ENCODE peak calls at places on chromosome 5, in six cellular contexts. One of them, this sample, is unnamed.

GRCh38 chr5:91272858-91273257 is 110.3 kb downstream of the ARRDC3 start:
- DNase-seq in esophagus squamous epithelium: no peak
- DNase-seq in HCT116: no peak
- DNase-seq in K562: no peak
- DNase-seq in sigmoid colon: no peak
- DNase-seq in trophoblast cell: no peak
- DNase-seq in this sample: no peak

GRCh38 chr5:149210968-149211495 is 60.6 kb upstream of the AFAP1L1 start:
- DNase-seq in esophagus squamous epithelium: no peak
- DNase-seq in HCT116: no peak
- DNase-seq in K562: no peak
- DNase-seq in sigmoid colon: no peak
- DNase-seq in trophoblast cell: no peak
- DNase-seq in this sample: peak

GRCh38 chr5:111469293-111469896 is 42.9 kb downstream of the STARD4 start:
- DNase-seq in esophagus squamous epithelium: no peak
- DNase-seq in HCT116: no peak
- DNase-seq in K562: no peak
- DNase-seq in sigmoid colon: no peak
- DNase-seq in trophoblast cell: no peak
- DNase-seq in this sample: no peak

GRCh38 chr5:141514330-141515111 is 25.6 kb downstream of the PCDHGC5 start:
- DNase-seq in esophagus squamous epithelium: no peak
- DNase-seq in HCT116: no peak
- DNase-seq in K562: no peak
- DNase-seq in sigmoid colon: no peak
- DNase-seq in trophoblast cell: no peak
- DNase-seq in this sample: no peak

GRCh38 chr5:44329716-44330115 is 59.5 kb downstream of the FGF10 start:
- DNase-seq in esophagus squamous epithelium: no peak
- DNase-seq in HCT116: no peak
- DNase-seq in K562: no peak
- DNase-seq in sigmoid colon: no peak
- DNase-seq in trophoblast cell: no peak
- DNase-seq in this sample: no peak

GRCh38 chr5:169777112-169777511 is 140.0 kb downstream of the DOCK2 start:
- DNase-seq in esophagus squamous epithelium: no peak
- DNase-seq in HCT116: no peak
- DNase-seq in K562: no peak
- DNase-seq in sigmoid colon: no peak
- DNase-seq in trophoblast cell: no peak
- DNase-seq in this sample: no peak

GRCh38 chr5:121968910-121969607 is 7.3 kb downstream of the SRFBP1 start:
- DNase-seq in esophagus squamous epithelium: no peak
- DNase-seq in HCT116: peak
- DNase-seq in K562: no peak
- DNase-seq in sigmoid colon: no peak
- DNase-seq in trophoblast cell: peak
- DNase-seq in this sample: no peak

GRCh38 chr5:93596310-93596675 is 13.3 kb downstream of the NR2F1 start:
- DNase-seq in esophagus squamous epithelium: no peak
- DNase-seq in HCT116: no peak
- DNase-seq in K562: no peak
- DNase-seq in sigmoid colon: no peak
- DNase-seq in trophoblast cell: no peak
- DNase-seq in this sample: no peak

GRCh38 chr5:98585661-98586310 is 187.7 kb upstream of the RGMB start:
- DNase-seq in esophagus squamous epithelium: no peak
- DNase-seq in HCT116: no peak
- DNase-seq in K562: no peak
- DNase-seq in sigmoid colon: no peak
- DNase-seq in trophoblast cell: no peak
- DNase-seq in this sample: no peak

GRCh38 chr5:123512631-123513461 is 869 bp downstream of the CSNK1G3 start:
- DNase-seq in esophagus squamous epithelium: no peak
- DNase-seq in HCT116: no peak
- DNase-seq in K562: peak
- DNase-seq in sigmoid colon: peak
- DNase-seq in trophoblast cell: peak
- DNase-seq in this sample: peak

GRCh38 chr5:31270396-31270795 is 76.9 kb downstream of the CDH6 start:
- DNase-seq in esophagus squamous epithelium: no peak
- DNase-seq in HCT116: no peak
- DNase-seq in K562: peak
- DNase-seq in sigmoid colon: no peak
- DNase-seq in trophoblast cell: peak
- DNase-seq in this sample: no peak

GRCh38 chr5:68330564-68330963 is 115.0 kb downstream of the PIK3R1 start:
- DNase-seq in esophagus squamous epithelium: no peak
- DNase-seq in HCT116: no peak
- DNase-seq in K562: no peak
- DNase-seq in sigmoid colon: no peak
- DNase-seq in trophoblast cell: peak
- DNase-seq in this sample: no peak

GRCh38 chr5:50958852-50959457 is 292.5 kb downstream of the PARP8 start:
- DNase-seq in esophagus squamous epithelium: no peak
- DNase-seq in HCT116: peak
- DNase-seq in K562: peak
- DNase-seq in sigmoid colon: no peak
- DNase-seq in trophoblast cell: peak
- DNase-seq in this sample: no peak

GRCh38 chr5:120604898-120605297 is 140.8 kb downstream of the PRR16 start:
- DNase-seq in esophagus squamous epithelium: no peak
- DNase-seq in HCT116: peak
- DNase-seq in K562: no peak
- DNase-seq in sigmoid colon: no peak
- DNase-seq in trophoblast cell: peak
- DNase-seq in this sample: no peak

GRCh38 chr5:169628891-169629290 is 8.2 kb upstream of the DOCK2 start:
- DNase-seq in esophagus squamous epithelium: no peak
- DNase-seq in HCT116: no peak
- DNase-seq in K562: no peak
- DNase-seq in sigmoid colon: no peak
- DNase-seq in trophoblast cell: peak
- DNase-seq in this sample: no peak

GRCh38 chr5:30502277-30502676 is 691.2 kb upstream of the CDH6 start:
- DNase-seq in esophagus squamous epithelium: no peak
- DNase-seq in HCT116: no peak
- DNase-seq in K562: no peak
- DNase-seq in sigmoid colon: no peak
- DNase-seq in trophoblast cell: peak
- DNase-seq in this sample: no peak

GRCh38 chr5:80182802-80183645 is 72.8 kb downstream of the SERINC5 start:
- DNase-seq in esophagus squamous epithelium: no peak
- DNase-seq in HCT116: no peak
- DNase-seq in K562: no peak
- DNase-seq in sigmoid colon: no peak
- DNase-seq in trophoblast cell: peak
- DNase-seq in this sample: no peak

GRCh38 chr5:119706049-119706448 is 76.7 kb downstream of the FAM170A start:
- DNase-seq in esophagus squamous epithelium: no peak
- DNase-seq in HCT116: no peak
- DNase-seq in K562: no peak
- DNase-seq in sigmoid colon: no peak
- DNase-seq in trophoblast cell: no peak
- DNase-seq in this sample: no peak

GRCh38 chr5:118407958-118408357 is 580.4 kb downstream of the DTWD2 start:
- DNase-seq in esophagus squamous epithelium: no peak
- DNase-seq in HCT116: no peak
- DNase-seq in K562: no peak
- DNase-seq in sigmoid colon: no peak
- DNase-seq in trophoblast cell: no peak
- DNase-seq in this sample: no peak

GRCh38 chr5:387491-388265 is 55.3 kb upstream of the EXOC3 start:
- DNase-seq in esophagus squamous epithelium: no peak
- DNase-seq in HCT116: no peak
- DNase-seq in K562: no peak
- DNase-seq in sigmoid colon: no peak
- DNase-seq in trophoblast cell: peak
- DNase-seq in this sample: no peak

GRCh38 chr5:84281383-84281782 is 103.3 kb downstream of the EDIL3 start:
- DNase-seq in esophagus squamous epithelium: no peak
- DNase-seq in HCT116: no peak
- DNase-seq in K562: no peak
- DNase-seq in sigmoid colon: no peak
- DNase-seq in trophoblast cell: no peak
- DNase-seq in this sample: no peak

GRCh38 chr5:423626-424258 is 19.2 kb upstream of the EXOC3 start:
- DNase-seq in esophagus squamous epithelium: no peak
- DNase-seq in HCT116: no peak
- DNase-seq in K562: peak
- DNase-seq in sigmoid colon: peak
- DNase-seq in trophoblast cell: no peak
- DNase-seq in this sample: no peak

GRCh38 chr5:132591140-132591539 is 34.4 kb downstream of the RAD50 start:
- DNase-seq in esophagus squamous epithelium: no peak
- DNase-seq in HCT116: peak
- DNase-seq in K562: no peak
- DNase-seq in sigmoid colon: no peak
- DNase-seq in trophoblast cell: no peak
- DNase-seq in this sample: no peak

GRCh38 chr5:132193165-132193694 is 34.4 kb downstream of the P4HA2 start:
- DNase-seq in esophagus squamous epithelium: no peak
- DNase-seq in HCT116: no peak
- DNase-seq in K562: no peak
- DNase-seq in sigmoid colon: no peak
- DNase-seq in trophoblast cell: no peak
- DNase-seq in this sample: no peak

GRCh38 chr5:56350595-56351170 is 117.6 kb upstream of the ANKRD55 start:
- DNase-seq in esophagus squamous epithelium: no peak
- DNase-seq in HCT116: peak
- DNase-seq in K562: peak
- DNase-seq in sigmoid colon: peak
- DNase-seq in trophoblast cell: peak
- DNase-seq in this sample: no peak

GRCh38 chr5:73288803-73289720 is 116.1 kb downstream of the TMEM174 start:
- DNase-seq in esophagus squamous epithelium: no peak
- DNase-seq in HCT116: no peak
- DNase-seq in K562: no peak
- DNase-seq in sigmoid colon: no peak
- DNase-seq in trophoblast cell: no peak
- DNase-seq in this sample: no peak

DNA sequence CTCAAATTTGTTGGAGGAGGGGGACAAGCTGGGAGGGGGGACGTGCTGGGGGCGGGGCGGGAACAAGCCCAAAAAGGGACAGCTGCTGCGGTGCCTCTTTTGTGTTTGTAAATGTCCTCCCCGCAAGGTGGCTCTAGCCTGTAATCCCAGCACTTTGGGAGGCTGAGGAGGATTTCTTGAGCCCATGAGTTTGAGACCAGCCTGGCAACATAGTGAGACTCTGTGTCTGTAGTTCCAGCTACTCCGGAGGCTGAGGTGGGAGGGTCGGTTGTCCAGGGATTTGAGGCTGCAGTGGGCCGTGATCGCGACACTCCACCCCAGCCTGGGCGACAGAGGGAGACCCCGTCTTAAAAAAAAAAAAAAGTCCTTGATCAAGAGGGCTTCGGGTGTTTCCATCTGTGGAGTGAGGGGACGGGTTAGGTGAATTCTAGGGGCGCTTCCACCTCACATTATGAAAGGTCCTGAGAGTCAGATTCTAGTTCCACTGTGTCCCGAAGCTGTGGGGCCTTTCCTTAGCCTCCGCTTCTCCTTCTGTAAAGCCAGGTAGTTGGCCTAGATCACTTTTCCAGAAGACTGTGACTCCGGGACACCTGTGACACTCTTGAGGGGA is 779 bp upstream of the CTNNA1 start:
- DNase-seq in esophagus squamous epithelium: no peak
- DNase-seq in HCT116: peak
- DNase-seq in K562: peak
- DNase-seq in sigmoid colon: peak
- DNase-seq in trophoblast cell: peak
- DNase-seq in this sample: no peak
- H3K27ac ChIP-seq in esophagus squamous epithelium: peak
- H3K27ac ChIP-seq in HCT116: peak
- H3K27ac ChIP-seq in K562: peak
- H3K27ac ChIP-seq in sigmoid colon: peak
- H3K27ac ChIP-seq in trophoblast cell: peak
- H3K27ac ChIP-seq in this sample: peak

GRCh38 chr5:172302047-172302710 is 18.6 kb upstream of the UBTD2 start:
- DNase-seq in esophagus squamous epithelium: no peak
- DNase-seq in HCT116: no peak
- DNase-seq in K562: no peak
- DNase-seq in sigmoid colon: no peak
- DNase-seq in trophoblast cell: no peak
- DNase-seq in this sample: no peak
- H3K27ac ChIP-seq in esophagus squamous epithelium: no peak
- H3K27ac ChIP-seq in HCT116: no peak
- H3K27ac ChIP-seq in K562: no peak
- H3K27ac ChIP-seq in sigmoid colon: no peak
- H3K27ac ChIP-seq in trophoblast cell: no peak
- H3K27ac ChIP-seq in this sample: no peak

DNA sequence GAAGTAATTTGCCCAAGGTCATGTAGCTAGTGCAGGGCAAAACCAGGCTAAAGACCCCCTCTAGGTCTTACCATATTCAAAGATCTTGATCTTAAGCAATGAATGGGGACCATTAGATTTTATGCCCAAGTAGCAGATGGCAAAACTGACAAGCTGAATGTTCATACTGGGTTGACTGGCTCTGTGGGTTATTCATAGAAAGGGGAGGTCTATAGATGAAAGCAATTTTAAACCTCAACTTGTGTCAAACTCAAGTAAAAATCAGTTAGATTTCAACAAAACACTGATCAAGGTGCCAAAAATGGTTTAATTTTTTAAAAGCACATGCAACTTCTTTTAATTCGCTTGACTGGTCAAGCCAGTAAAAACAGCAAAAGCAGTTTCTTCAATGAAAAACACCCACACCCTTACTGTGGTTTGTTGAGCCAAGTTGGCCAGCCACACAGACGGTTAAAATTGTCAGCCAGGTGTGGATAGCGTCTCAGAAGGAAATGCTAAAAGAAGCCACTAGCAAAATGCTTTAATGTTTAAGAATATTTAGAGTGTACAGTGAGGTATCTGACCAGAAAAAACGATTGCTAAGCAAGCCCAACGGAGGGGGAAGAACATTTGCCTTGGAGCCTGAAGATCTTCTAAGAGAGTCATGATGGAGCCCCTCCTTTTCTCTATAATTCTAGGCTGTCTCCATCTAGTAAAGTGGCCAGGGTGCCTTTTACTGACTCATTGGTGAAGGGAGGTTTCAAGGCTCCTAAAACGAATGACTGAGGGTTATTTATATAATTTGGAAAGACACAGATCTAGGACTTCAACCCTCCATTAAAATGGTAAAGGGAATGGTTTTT is 539.6 kb upstream of the CLINT1 start:
- DNase-seq in esophagus squamous epithelium: no peak
- DNase-seq in HCT116: no peak
- DNase-seq in K562: no peak
- DNase-seq in sigmoid colon: no peak
- DNase-seq in trophoblast cell: no peak
- DNase-seq in this sample: no peak
- H3K27ac ChIP-seq in esophagus squamous epithelium: no peak
- H3K27ac ChIP-seq in HCT116: no peak
- H3K27ac ChIP-seq in K562: no peak
- H3K27ac ChIP-seq in sigmoid colon: no peak
- H3K27ac ChIP-seq in trophoblast cell: no peak
- H3K27ac ChIP-seq in this sample: no peak

GRCh38 chr5:16502866-16503265 is 37.3 kb upstream of the ZNF622 start:
- DNase-seq in esophagus squamous epithelium: no peak
- DNase-seq in HCT116: no peak
- DNase-seq in K562: no peak
- DNase-seq in sigmoid colon: no peak
- DNase-seq in trophoblast cell: no peak
- DNase-seq in this sample: no peak
- H3K27ac ChIP-seq in esophagus squamous epithelium: no peak
- H3K27ac ChIP-seq in HCT116: no peak
- H3K27ac ChIP-seq in K562: no peak
- H3K27ac ChIP-seq in sigmoid colon: no peak
- H3K27ac ChIP-seq in trophoblast cell: no peak
- H3K27ac ChIP-seq in this sample: no peak

GRCh38 chr5:18744990-18745590 is 1110.8 kb downstream of the TAF11L14 start:
- DNase-seq in esophagus squamous epithelium: no peak
- DNase-seq in HCT116: no peak
- DNase-seq in K562: no peak
- DNase-seq in sigmoid colon: no peak
- DNase-seq in trophoblast cell: peak
- DNase-seq in this sample: peak
- H3K27ac ChIP-seq in esophagus squamous epithelium: peak
- H3K27ac ChIP-seq in HCT116: no peak
- H3K27ac ChIP-seq in K562: no peak
- H3K27ac ChIP-seq in sigmoid colon: peak
- H3K27ac ChIP-seq in trophoblast cell: no peak
- H3K27ac ChIP-seq in this sample: peak